ENCODE peak calls at places on chromosome 16, in five cellular contexts. W, O, V, R and D are unnamed samples.

GRCh38 chr16:63938661-63939060 is 1183.2 kb downstream of the CDH11 start:
- DNase-seq in O (no peak), V (no peak), R (no peak), W (no peak), D (no peak)

GRCh38 chr16:24883714-24884151 is 38.0 kb downstream of the SLC5A11 start:
- DNase-seq in O (no peak), R (no peak), V (no peak), W (peak), D (no peak)

GRCh38 chr16:50467943-50468748 is 80.0 kb upstream of the NKD1 start:
- DNase-seq in O (peak), R (no peak), V (peak), W (no peak), D (no peak)

GRCh38 chr16:57372372-57373116 is at the start of gene CX3CL1:
- DNase-seq in W (no peak), O (peak), R (peak), V (peak), D (peak)

GRCh38 chr16:48576927-48577326 is 33.1 kb downstream of the N4BP1 start:
- DNase-seq in R (no peak), O (no peak), V (no peak), W (peak), D (no peak)

GRCh38 chr16:84341533-84342295 is 26.6 kb upstream of the ATP2C2 start:
- DNase-seq in R (no peak), V (no peak), O (no peak), W (no peak), D (no peak)

GRCh38 chr16:21263640-21264211 is 14.4 kb downstream of the CRYM start:
- DNase-seq in O (no peak), W (peak), R (no peak), V (no peak), D (no peak)

GRCh38 chr16:27579086-27579980 is 29.4 kb downstream of the KATNIP start:
- DNase-seq in R (no peak), V (no peak), O (no peak), W (no peak), D (no peak)

GRCh38 chr16:84138824-84139627 is 6.0 kb downstream of the HSDL1 start:
- DNase-seq in O (peak), V (no peak), R (no peak), W (no peak), D (no peak)

GRCh38 chr16:58000706-58001676 is at the start of gene USB1:
- DNase-seq in O (peak), R (peak), V (peak), W (peak), D (peak)

GRCh38 chr16:85613609-85614337 is 651 bp downstream of the GSE1 start:
- DNase-seq in O (peak), W (peak), V (peak), R (peak), D (peak)

GRCh38 chr16:47612711-47613110 is 151.6 kb downstream of the PHKB start:
- DNase-seq in R (no peak), W (no peak), O (no peak), V (no peak), D (no peak)

GRCh38 chr16:19694989-19695388 is 23.0 kb downstream of the KNOP1 start:
- DNase-seq in O (no peak), R (no peak), W (no peak), V (no peak), D (no peak)

GRCh38 chr16:83574388-83574787 is 233.4 kb upstream of the HSBP1 start:
- DNase-seq in R (no peak), W (no peak), V (no peak), O (no peak), D (no peak)

GRCh38 chr16:7025616-7026190 is 306.9 kb upstream of the RBFOX1 start:
- DNase-seq in W (peak), V (peak), O (peak), R (peak), D (peak)

GRCh38 chr16:6977906-6978305 is 354.7 kb upstream of the RBFOX1 start:
- DNase-seq in O (no peak), V (no peak), W (no peak), R (no peak), D (no peak)

GRCh38 chr16:1974157-1975070 is 2.6 kb downstream of the TBL3 start:
- DNase-seq in W (no peak), V (no peak), O (no peak), R (no peak), D (no peak)

GRCh38 chr16:85551319-85551978 is 61.7 kb upstream of the GSE1 start:
- DNase-seq in W (no peak), R (no peak), O (no peak), V (no peak), D (no peak)

GRCh38 chr16:77967054-77968035 is 55.0 kb upstream of the CLEC3A start:
- DNase-seq in O (no peak), W (no peak), R (no peak), V (no peak), D (no peak)

GRCh38 chr16:86575095-86575685 is 3.2 kb upstream of the FOXL1 start:
- DNase-seq in O (no peak), V (peak), R (no peak), W (no peak), D (no peak)

GRCh38 chr16:35314298-35314697 is 1854.9 kb downstream of the TP53TG3F start:
- DNase-seq in O (no peak), R (no peak), V (no peak), W (no peak), D (no peak)

GRCh38 chr16:58960484-58960883 is 226.4 kb upstream of the GOT2 start:
- DNase-seq in R (no peak), V (no peak), W (no peak), O (no peak), D (no peak)

GRCh38 chr16:57648125-57648524 is 19.7 kb downstream of the ADGRG1 start:
- DNase-seq in W (no peak), R (no peak), V (no peak), O (no peak), D (no peak)

GRCh38 chr16:86515780-86516617 is 5.7 kb downstream of the FOXF1 start:
- DNase-seq in W (no peak), O (no peak), R (no peak), V (no peak), D (no peak)

GRCh38 chr16:25051446-25052160 is 36.4 kb upstream of the ARHGAP17 start:
- DNase-seq in O (no peak), W (peak), V (no peak), R (no peak), D (no peak)

GRCh38 chr16:50299508-50300105 is 33.3 kb downstream of the ADCY7 start:
- DNase-seq in O (no peak), V (peak), W (no peak), R (no peak), D (peak)

GRCh38 chr16:54655171-54655590 is 275.5 kb upstream of the IRX5 start:
- DNase-seq in O (peak), W (no peak), V (no peak), R (peak), D (peak)

GRCh38 chr16:21610766-21611165 is 11.4 kb downstream of the METTL9 start:
- DNase-seq in O (no peak), R (no peak), W (no peak), V (no peak), D (no peak)

GRCh38 chr16:20023190-20023589 is 50.5 kb downstream of the GPR139 start:
- DNase-seq in O (no peak), V (no peak), W (peak), R (no peak), D (no peak)

GRCh38 chr16:30051518-30051917 is 14.0 kb upstream of the ALDOA start:
- DNase-seq in O (no peak), R (no peak), V (no peak), W (no peak), D (no peak)

GRCh38 chr16:68902376-68903345 is 59.3 kb downstream of the TANGO6 start:
- DNase-seq in V (no peak), O (no peak), W (peak), R (no peak), D (no peak)

GRCh38 chr16:56360117-56361008 is 65.0 kb downstream of the AMFR start:
- DNase-seq in W (no peak), O (peak), V (no peak), R (no peak), D (peak)

GRCh38 chr16:69373019-69373418 is 12.8 kb downstream of the TERF2 start:
- DNase-seq in O (no peak), R (no peak), W (no peak), V (no peak), D (no peak)

GRCh38 chr16:19118938-19119431 is 5.2 kb downstream of the ITPRIPL2 start:
- DNase-seq in R (peak), W (peak), O (no peak), V (no peak), D (peak)

GRCh38 chr16:5073279-5073629 is 1.6 kb downstream of the ALG1 start:
- DNase-seq in V (no peak), R (no peak), W (no peak), O (no peak), D (no peak)

GRCh38 chr16:29806641-29807425 is 504 bp downstream of the MAZ start:
- DNase-seq in V (peak), R (no peak), O (peak), W (peak), D (peak)

GRCh38 chr16:22092143-22092933 is at the start of gene VWA3A:
- DNase-seq in R (no peak), W (no peak), V (no peak), O (no peak), D (no peak)

DNA sequence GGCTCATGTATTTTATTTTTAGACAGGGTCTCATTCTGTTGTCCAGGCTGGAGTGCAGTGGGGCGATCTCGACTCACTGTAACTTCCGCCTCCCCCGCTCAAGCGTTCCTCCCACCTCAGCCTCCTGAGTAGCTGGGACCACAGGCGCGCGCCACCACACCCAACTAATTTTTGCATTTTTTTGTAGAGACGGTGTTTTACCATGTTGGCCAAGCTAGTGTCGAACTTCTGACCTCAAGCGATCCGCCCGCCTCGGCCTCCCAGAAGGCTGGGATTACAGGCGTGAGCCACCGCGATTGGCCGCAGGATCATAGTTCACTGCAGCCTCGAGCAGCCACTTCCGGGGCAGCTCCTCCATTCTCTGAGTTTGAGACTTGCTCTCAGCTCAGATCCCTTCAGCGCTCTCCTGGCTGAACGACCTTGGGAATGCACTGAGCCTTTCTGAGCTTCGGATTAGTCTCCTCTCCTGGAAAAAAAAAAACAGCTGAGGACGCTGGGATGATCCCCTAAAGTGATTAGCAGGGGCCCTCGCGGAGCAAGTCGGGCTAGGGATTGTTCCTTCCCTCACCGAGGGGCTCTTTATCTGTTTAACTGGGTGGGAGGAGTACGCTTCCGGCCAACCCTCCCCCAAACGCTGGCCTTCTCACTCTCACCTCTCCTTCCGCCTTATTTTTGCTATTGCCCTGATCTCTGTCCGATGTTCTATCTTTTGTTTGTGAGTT is 1.1 kb upstream of the PKMYT1 start:
- DNase-seq in W (no peak), R (no peak), O (no peak), V (no peak), D (no peak)
- TF ChIP-seq EP300 in W (no peak), R (no peak), O (no peak), V (no peak), D (no peak)

DNA sequence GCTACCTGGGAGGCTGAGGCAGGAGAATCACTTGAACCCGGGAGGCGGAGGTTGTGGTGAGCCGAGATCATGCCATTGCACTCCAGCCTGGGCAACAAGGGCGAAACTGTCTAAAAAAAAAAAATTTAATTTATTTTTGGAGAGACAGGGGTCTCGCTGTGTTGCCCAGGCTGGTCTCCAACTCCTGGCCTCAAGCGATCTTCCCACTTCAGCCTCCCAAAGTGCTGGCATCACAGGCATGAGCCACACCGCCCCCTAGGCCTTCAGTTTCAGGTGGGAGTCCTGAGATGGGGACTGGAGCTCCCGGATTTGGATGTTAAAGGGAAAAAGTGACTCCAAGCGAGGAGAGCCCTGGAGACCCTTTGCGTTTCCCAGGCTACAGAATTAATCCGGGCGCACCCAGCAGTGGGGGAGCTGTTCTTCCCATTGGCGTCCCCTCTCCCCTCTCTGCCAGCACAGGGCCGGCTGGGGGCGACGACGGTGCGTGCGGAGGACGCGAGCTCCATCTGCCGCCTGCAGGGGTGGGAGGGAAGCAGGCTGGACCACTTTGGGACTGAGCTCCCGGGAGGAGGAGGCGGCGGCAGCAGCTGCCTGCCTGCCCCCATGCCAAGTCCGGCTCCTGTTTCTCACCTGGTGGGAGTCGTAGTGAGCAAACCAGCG is 49.3 kb upstream of the USP7 start:
- DNase-seq in V (no peak), W (no peak), R (no peak), O (no peak), D (no peak)
- TF ChIP-seq CTCF in V (no peak), W (no peak), R (no peak), O (no peak), D (no peak)

DNA sequence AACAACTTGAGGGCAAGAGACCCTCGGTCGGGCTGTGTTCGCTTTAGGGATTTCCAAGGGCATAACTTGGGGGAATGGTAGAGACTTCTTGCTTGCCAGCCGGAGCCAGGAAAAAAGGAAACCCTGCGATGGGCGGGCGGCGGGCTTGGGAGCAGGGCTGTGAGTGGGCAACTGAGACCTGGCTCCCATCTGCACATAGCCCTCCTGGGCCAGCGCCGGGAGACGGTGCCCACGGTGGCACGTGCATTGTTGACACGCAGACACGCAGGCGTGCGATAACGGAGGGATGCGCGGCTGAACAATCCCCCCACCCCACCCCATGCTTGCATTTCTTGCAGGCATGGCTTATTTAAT is 17.0 kb upstream of the ZFHX3 start:
- DNase-seq in W (no peak), V (no peak), R (no peak), O (no peak), D (no peak)
- TF ChIP-seq POLR2A in W (no peak), V (no peak), R (no peak), O (no peak), D (no peak)

DNA sequence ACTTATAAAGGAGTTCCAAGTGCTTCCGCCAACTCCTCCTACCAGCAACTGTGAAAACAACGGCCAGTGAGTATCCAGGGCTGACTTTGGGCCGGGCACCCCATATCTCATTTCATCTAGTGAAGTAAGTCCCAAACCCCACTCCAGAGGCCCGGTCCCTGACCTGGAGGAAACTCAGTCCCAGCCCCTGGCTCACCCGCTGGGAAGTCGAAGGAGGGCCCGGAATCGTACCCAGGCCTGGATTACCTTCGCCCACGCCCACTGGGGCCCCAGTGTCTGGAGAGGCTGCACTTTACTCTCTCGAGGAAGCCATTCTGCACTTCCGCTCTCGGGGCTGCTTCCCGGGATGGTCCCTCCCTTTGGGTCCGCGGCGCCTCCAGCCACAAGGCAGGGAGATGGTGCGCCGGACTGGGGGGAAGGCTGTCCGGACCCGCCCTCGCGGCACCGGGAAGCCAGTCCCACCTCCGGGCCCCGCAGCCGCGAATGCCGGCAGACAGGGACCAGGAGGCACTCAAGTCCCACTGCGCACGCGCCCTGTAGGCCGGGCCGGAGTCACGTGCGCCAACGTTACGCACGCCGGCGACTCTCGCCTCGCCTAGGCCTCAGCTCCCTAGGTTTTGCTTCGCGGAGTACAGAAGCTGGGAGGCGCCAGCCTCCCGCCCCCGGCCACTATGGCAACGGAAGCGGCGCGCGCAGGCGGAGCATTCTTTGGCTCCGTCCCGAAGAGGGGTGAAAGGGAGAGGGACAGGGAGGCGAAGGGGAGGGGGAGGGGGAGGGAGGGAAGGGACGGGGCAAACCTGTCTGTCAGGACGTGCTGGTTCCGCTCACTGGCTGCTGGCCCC is at the start of gene CMTR2:
- DNase-seq in W (peak), V (peak), R (peak), O (peak), D (peak)
- TF ChIP-seq EP300 in W (no peak), V (no peak), R (peak), O (no peak), D (no peak)

GRCh38 chr16:10609410-10609774 is 29.0 kb upstream of the EMP2 start:
- DNase-seq in V (no peak), R (no peak), W (no peak), O (no peak), D (no peak)
- TF ChIP-seq CTCF in V (no peak), R (no peak), W (no peak), O (no peak), D (no peak)

DNA sequence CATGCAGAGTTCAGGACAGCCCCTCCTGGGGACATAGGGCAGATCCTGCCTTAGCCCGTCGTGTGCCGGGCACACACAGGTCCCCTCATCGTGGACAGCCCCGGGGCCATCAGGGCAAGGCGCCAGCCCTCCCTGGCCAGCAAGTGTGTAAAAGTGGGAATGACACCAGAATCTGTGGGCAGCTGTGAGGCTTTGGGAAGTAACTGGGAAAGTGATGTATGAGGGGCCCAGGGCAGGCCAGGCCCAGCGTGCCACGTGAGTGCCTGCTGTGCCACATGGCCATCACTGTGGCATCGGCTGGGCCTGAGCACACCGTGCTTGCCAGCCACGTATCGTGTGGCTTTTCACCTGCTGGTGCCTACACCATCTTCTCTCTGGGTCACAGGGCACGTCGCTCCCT is 26.6 kb downstream of the ACSF3 start:
- DNase-seq in R (no peak), V (no peak), O (no peak), W (no peak), D (no peak)
- TF ChIP-seq POLR2A in R (no peak), V (no peak), O (no peak), W (no peak), D (no peak)

DNA sequence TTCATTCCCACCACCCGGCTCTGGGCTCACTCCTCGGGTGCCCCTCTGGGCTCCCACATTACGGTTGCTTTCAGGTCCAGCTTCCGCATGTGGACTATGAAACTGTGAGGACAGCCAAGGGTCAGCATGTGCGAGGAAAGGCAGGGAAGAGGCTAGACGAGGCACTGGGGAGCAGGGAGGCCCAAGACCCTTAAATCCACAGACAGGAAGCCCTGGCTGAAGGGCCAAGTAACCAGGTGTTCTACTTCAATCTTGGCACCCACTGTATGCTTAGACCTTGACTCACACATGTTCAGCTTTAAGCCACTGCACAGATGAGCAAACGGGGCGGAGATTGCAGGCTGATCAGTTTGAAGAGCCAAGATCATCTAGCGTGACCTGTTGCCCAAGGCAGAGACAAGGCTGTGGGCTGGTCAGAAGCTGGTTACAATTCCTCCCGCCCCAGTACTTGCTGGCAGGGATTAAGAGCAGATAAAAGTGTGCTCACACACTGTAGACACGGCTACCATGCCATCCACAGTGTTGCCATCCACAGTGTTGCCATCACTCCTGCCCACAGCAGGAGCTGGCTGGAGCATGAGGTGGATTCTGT is at the start of gene CES4A:
- DNase-seq in O (no peak), R (peak), V (no peak), W (no peak), D (no peak)
- TF ChIP-seq EP300 in O (no peak), R (no peak), V (no peak), W (no peak), D (no peak)